ENCODE peak calls at places on chromosomes 13 and 19, in seven cellular contexts. E, W, D, I, Z, G and A are unnamed samples.

GRCh38 chr13:84645196-84646071 is 763.2 kb upstream of the SLITRK1 start:
- DNase-seq in E (no peak), W (peak; percentile 37), D (peak; percentile 3), I (peak; percentile 12), Z (no peak), G (no peak), A (no peak)

GRCh38 chr13:96898212-96898611 is 96.1 kb downstream of the OXGR1 start:
- DNase-seq in E (no peak), W (peak; percentile 1), D (no peak), I (no peak), Z (peak; percentile 2), G (no peak), A (no peak)

GRCh38 chr19:5293607-5294089 is 47.0 kb downstream of the PTPRS start:
- DNase-seq in E (no peak), W (peak; percentile 27), D (no peak), I (peak; percentile 84), Z (no peak), G (no peak), A (peak; percentile 37)

GRCh38 chr19:47587295-47587694 is 14.3 kb upstream of the ZNF541 start:
- DNase-seq in E (no peak), W (peak; percentile 35), D (no peak), I (no peak), Z (peak; percentile 59), G (no peak), A (no peak)

GRCh38 chr19:28737021-28737525 is 475.9 kb downstream of the UQCRFS1 start:
- DNase-seq in E (no peak), W (peak; percentile 60), D (peak; percentile 33), I (no peak), Z (peak; percentile 28), G (no peak), A (no peak)

GRCh38 chr13:31790992-31791391 is 51.7 kb downstream of the RXFP2 start:
- DNase-seq in E (no peak), W (no peak), D (no peak), I (no peak), Z (no peak), G (no peak), A (no peak)

GRCh38 chr13:94121686-94122085 is 357.8 kb downstream of the DCT start:
- DNase-seq in E (no peak), W (peak; percentile 63), D (no peak), I (no peak), Z (peak; percentile 17), G (no peak), A (no peak)

GRCh38 chr13:109569938-109570711 is 216.3 kb downstream of the IRS2 start:
- DNase-seq in E (no peak), W (no peak), D (peak; percentile 19), I (no peak), Z (no peak), G (peak; percentile 9), A (no peak)

GRCh38 chr19:52343548-52343947 is 7.5 kb downstream of the ZNF610 start:
- DNase-seq in E (no peak), W (peak; percentile 38), D (peak; percentile 83), I (peak; percentile 89), Z (no peak), G (peak; percentile 19), A (peak; percentile 68)

GRCh38 chr19:3580156-3580955 is 4.9 kb upstream of the GIPC3 start:
- DNase-seq in E (no peak), W (peak; percentile 95), D (no peak), I (no peak), Z (peak; percentile 61), G (no peak), A (no peak)

GRCh38 chr19:55689366-55690108 is 14.5 kb downstream of the EPN1 start:
- DNase-seq in E (no peak), W (no peak), D (no peak), I (no peak), Z (no peak), G (no peak), A (no peak)

GRCh38 chr13:23668557-23668956 is 98.3 kb downstream of the TNFRSF19 start:
- DNase-seq in E (no peak), W (no peak), D (no peak), I (no peak), Z (no peak), G (no peak), A (no peak)

GRCh38 chr19:56823956-56824355 is 16.6 kb downstream of the PEG3 start:
- DNase-seq in E (no peak), W (no peak), D (no peak), I (no peak), Z (no peak), G (no peak), A (no peak)

GRCh38 chr19:16205205-16206045 is 7.7 kb downstream of the AP1M1 start:
- DNase-seq in E (no peak), W (no peak), D (no peak), I (no peak), Z (no peak), G (no peak), A (no peak)

GRCh38 chr13:48110930-48111721 is 16.2 kb upstream of the MED4 start:
- DNase-seq in E (no peak), W (peak; percentile 65), D (no peak), I (no peak), Z (peak; percentile 27), G (no peak), A (no peak)

GRCh38 chr13:46598140-46598819 is 45.3 kb downstream of the LRCH1 start:
- DNase-seq in E (no peak), W (peak; percentile 54), D (peak; percentile 89), I (no peak), Z (no peak), G (no peak), A (no peak)

GRCh38 chr19:15815306-15815705 is at the start of gene OR10H1:
- DNase-seq in E (no peak), W (no peak), D (no peak), I (no peak), Z (peak; percentile 44), G (no peak), A (no peak)

GRCh38 chr19:51012661-51013190 is 6.8 kb downstream of the KLK10 start:
- DNase-seq in E (no peak), W (no peak), D (no peak), I (no peak), Z (no peak), G (no peak), A (no peak)

GRCh38 chr13:99636728-99637353 is 135.6 kb downstream of the TM9SF2 start:
- DNase-seq in E (no peak), W (no peak), D (no peak), I (no peak), Z (no peak), G (no peak), A (no peak)

GRCh38 chr13:112059457-112060317 is 7.3 kb upstream of the SOX1 start:
- DNase-seq in E (no peak), W (no peak), D (no peak), I (no peak), Z (no peak), G (no peak), A (no peak)

GRCh38 chr13:106151056-106151699 is 384.3 kb downstream of the EFNB2 start:
- DNase-seq in E (no peak), W (peak; percentile 91), D (no peak), I (no peak), Z (peak; percentile 99), G (no peak), A (no peak)

DNA sequence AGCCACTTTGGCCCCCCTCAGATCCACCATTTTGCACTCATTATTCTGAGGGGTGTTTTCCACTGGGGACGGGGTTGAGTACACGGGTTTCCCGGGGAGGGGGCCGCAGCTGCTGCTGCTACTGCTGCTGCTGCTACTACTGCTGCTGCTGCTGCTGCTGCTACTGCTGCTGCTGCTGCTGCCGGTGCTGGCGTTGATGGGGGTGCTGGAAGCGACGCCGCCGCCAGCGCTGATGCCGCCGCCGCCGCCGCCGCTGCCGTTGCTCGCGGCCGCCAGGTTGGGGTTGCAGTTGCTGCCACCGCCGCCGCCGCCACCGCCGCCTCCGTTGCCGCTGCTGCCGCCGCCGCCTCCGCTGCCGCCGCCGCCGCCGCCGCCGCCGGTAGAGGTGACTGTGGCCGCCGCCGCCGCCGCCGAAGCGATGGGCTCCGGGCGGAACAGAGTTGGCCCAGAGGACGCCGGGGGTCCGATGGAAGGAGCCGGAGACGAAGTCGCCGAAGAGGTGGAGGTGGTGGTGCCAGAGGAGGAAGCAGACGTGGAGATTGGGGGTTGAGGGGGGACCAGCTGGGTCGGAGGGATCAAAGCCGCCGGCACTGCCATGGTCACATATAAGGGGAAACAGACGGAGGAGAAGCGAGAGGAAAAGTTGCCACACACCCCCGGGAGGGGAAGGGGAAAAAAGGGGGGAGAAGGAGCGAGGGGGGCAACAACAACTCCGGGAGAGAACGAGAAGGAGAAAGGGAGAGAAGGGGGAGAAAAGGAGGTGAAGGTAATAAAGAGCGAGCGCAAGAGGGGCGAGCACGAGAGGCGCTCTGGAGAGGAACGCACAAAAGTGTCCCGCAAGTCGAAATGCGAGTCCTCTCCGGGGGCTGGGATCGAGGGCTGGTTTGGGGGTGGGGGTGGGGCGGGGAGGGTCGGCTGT is 572 bp downstream of the DACH1 start:
- DNase-seq in E (no peak), W (no peak), D (peak; percentile 69), I (peak; percentile 33), Z (peak; percentile 1), G (no peak), A (peak; percentile 42)
- TF ChIP-seq CTCF in E (no peak), W (no peak), D (no peak), I (no peak), Z (no peak), G (no peak), A (no peak)

GRCh38 chr13:41842029-41842428 is 118.9 kb downstream of the VWA8 start:
- DNase-seq in E (no peak), W (peak; percentile 73), D (no peak), I (no peak), Z (no peak), G (no peak), A (no peak)
- TF ChIP-seq CTCF in E (no peak), W (no peak), D (no peak), I (no peak), Z (no peak), G (no peak), A (no peak)

DNA sequence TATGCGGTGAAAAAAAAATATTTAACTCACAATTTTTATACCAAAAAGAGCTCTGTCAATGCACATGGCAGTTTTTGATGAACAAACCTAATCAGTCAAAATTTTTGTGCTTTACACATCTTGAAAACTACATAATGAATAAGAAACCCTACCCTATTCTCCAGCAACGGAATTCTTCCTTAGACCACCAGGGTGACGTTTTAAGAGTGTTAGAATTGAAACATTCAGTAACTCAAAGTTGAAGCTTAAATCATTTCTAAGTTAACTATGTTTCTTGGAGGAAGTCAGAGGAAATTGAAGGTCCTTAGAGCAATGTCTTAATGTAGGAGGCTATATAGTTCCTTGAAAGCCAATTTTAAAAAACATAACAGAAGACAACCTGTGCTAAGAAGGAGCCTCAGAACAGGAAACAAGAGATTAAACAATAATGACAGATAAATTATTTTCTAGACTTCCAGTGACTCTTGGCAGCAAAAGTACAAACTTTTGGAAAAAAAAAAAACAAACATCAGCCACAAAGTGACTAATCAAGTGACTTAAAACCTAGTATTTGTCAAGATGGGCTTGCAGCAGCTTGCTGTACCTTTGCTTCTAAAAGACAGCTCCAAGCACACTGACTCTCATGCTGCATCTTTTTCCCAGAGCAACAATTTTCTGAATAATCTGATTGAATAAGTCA is 6.2 kb downstream of the SPRY2 start:
- DNase-seq in E (no peak), W (peak; percentile 50), D (no peak), I (no peak), Z (peak; percentile 60), G (no peak), A (no peak)
- TF ChIP-seq CTCF in E (no peak), W (peak; percentile 11), D (no peak), I (no peak), Z (no peak), G (no peak), A (peak; percentile 24)

DNA sequence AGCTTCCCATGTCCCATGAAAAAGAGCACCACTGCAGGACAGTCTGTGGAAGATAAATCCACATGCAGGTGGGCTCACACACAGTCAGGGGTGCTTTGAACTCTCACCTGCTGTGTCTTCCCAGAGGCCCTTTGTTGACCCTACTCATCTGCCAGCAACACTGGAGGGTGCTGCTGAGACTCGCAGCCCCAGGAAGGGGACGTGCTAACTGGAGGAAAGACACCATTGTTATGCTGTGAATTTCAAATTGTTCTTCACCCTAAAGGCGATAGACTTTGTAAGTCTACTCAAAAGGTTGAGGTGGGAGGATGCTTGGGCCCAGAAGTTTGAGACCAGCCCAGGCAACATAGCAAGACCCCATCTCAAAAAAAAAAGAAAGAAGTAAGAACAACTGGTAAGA is 107.3 kb upstream of the SERP2 start:
- DNase-seq in E (no peak), W (no peak), D (no peak), I (no peak), Z (no peak), G (no peak), A (no peak)
- TF ChIP-seq CTCF in E (no peak), W (no peak), D (no peak), I (no peak), Z (no peak), G (no peak), A (no peak)